ENCODE peak calls at places on chromosomes 7 and 10, in six cellular contexts. R is lung, X is erythroblast, F is D341Med, Y is mammary epithelial cell, O is ELR. W is an unnamed sample.

GRCh38 chr10:126060232-126060935 is 164.0 kb downstream of the FANK1 start:
- DNase-seq in O (peak), R (no peak), Y (no peak), F (no peak), X (no peak), W (no peak)

GRCh38 chr7:74223711-74224510 is 14.1 kb downstream of the LAT2 start:
- DNase-seq in F (no peak), X (no peak), R (no peak), O (no peak), Y (no peak), W (no peak)

GRCh38 chr7:118949031-118949430 is 724.5 kb downstream of the ANKRD7 start:
- DNase-seq in F (no peak), O (peak), X (no peak), R (no peak), Y (peak), W (no peak)

GRCh38 chr7:87154166-87154565 is 1.9 kb downstream of the DMTF1 start:
- DNase-seq in X (peak), Y (no peak), F (no peak), O (no peak), R (no peak), W (no peak)

GRCh38 chr7:13953368-13953767 is 36.1 kb downstream of the ETV1 start:
- DNase-seq in F (no peak), Y (no peak), X (no peak), O (no peak), R (no peak), W (no peak)

GRCh38 chr10:43944742-43945730 is 296.4 kb upstream of the ZNF32 start:
- DNase-seq in F (no peak), R (peak), Y (no peak), X (no peak), O (no peak), W (peak)

GRCh38 chr10:76297787-76298281 is 866.4 kb downstream of the LRMDA start:
- DNase-seq in O (no peak), F (no peak), R (no peak), X (no peak), Y (no peak), W (peak)

GRCh38 chr10:75708060-75708459 is 276.6 kb downstream of the LRMDA start:
- DNase-seq in O (no peak), R (no peak), Y (no peak), F (no peak), X (no peak), W (no peak)

GRCh38 chr7:112288301-112288700 is 81.8 kb downstream of the ZNF277 start:
- DNase-seq in R (no peak), O (no peak), F (no peak), X (no peak), Y (no peak), W (no peak)

GRCh38 chr7:149714910-149715471 is 58.4 kb downstream of the ZNF467 start:
- DNase-seq in X (no peak), O (peak), R (peak), Y (peak), F (no peak), W (peak)

GRCh38 chr10:91941426-91941825 is 17.9 kb downstream of the BTAF1 start:
- DNase-seq in Y (no peak), R (no peak), X (no peak), O (no peak), F (no peak), W (no peak)

GRCh38 chr7:85176197-85176596 is 10.7 kb downstream of the SEMA3D start:
- DNase-seq in R (no peak), F (no peak), Y (peak), X (no peak), O (peak), W (no peak)

GRCh38 chr10:130301026-130301892 is 165.1 kb downstream of the GLRX3 start:
- DNase-seq in Y (no peak), X (peak), O (no peak), F (no peak), R (peak), W (no peak)

GRCh38 chr7:131066635-131067034 is 261.0 kb upstream of the MKLN1 start:
- DNase-seq in Y (no peak), O (peak), X (no peak), R (no peak), F (no peak), W (no peak)

GRCh38 chr7:44893710-44894135 is 8.4 kb upstream of the PURB start:
- DNase-seq in X (no peak), F (no peak), R (no peak), O (no peak), Y (no peak), W (no peak)

GRCh38 chr7:96723622-96724021 is 14.0 kb upstream of the SEM1 start:
- DNase-seq in F (no peak), X (no peak), O (no peak), R (no peak), Y (peak), W (no peak)

GRCh38 chr7:137731436-137731835 is 115.3 kb downstream of the DGKI start:
- DNase-seq in Y (no peak), F (no peak), O (peak), R (no peak), X (no peak), W (no peak)

GRCh38 chr10:82737556-82737955 is 862.6 kb downstream of the NRG3 start:
- DNase-seq in X (no peak), R (no peak), F (no peak), O (no peak), Y (no peak), W (no peak)

GRCh38 chr10:43252785-43253341 is 14.0 kb downstream of the RASGEF1A start:
- DNase-seq in O (no peak), R (no peak), X (no peak), Y (no peak), F (peak), W (no peak)

GRCh38 chr10:7551891-7552731 is 114.7 kb downstream of the ITIH5 start:
- DNase-seq in F (no peak), O (no peak), R (no peak), Y (no peak), X (no peak), W (no peak)

GRCh38 chr10:97648557-97649404 is 8.3 kb downstream of the PI4K2A start:
- DNase-seq in F (no peak), Y (peak), R (no peak), O (peak), X (peak), W (no peak)

GRCh38 chr7:87919875-87920274 is 14.2 kb upstream of the ADAM22 start:
- DNase-seq in R (no peak), O (no peak), X (no peak), Y (no peak), F (no peak), W (no peak)

GRCh38 chr7:108440613-108441012 is 15.6 kb downstream of the NRCAM start:
- DNase-seq in O (no peak), F (no peak), X (no peak), R (no peak), Y (no peak), W (no peak)

GRCh38 chr10:30935078-30935477 is 96.6 kb downstream of the ZNF438 start:
- DNase-seq in F (no peak), Y (peak), X (no peak), R (no peak), O (no peak), W (no peak)

GRCh38 chr10:71920540-71921318 is 43.5 kb upstream of the CHST3 start:
- DNase-seq in X (peak), F (peak), O (peak), R (no peak), Y (peak), W (no peak)

GRCh38 chr10:58615237-58615935 is 102.7 kb downstream of the BICC1 start:
- DNase-seq in F (no peak), O (no peak), X (no peak), R (no peak), Y (no peak), W (no peak)

GRCh38 chr10:91541481-91541880 is 91.4 kb downstream of the PPP1R3C start:
- DNase-seq in O (no peak), Y (no peak), F (no peak), X (no peak), R (no peak), W (no peak)

GRCh38 chr7:54705436-54705835 is 53.6 kb downstream of the SEC61G start:
- DNase-seq in F (no peak), X (peak), Y (peak), R (no peak), O (peak), W (no peak)

GRCh38 chr7:40234666-40235065 is 99.9 kb downstream of the SUGCT start:
- DNase-seq in Y (no peak), R (no peak), O (no peak), F (no peak), X (no peak), W (no peak)

GRCh38 chr10:103765981-103766380 is 89.4 kb downstream of the SH3PXD2A start:
- DNase-seq in F (no peak), O (peak), Y (peak), R (no peak), X (peak), W (peak)

GRCh38 chr10:119465085-119465484 is 77.4 kb downstream of the RGS10 start:
- DNase-seq in R (no peak), O (no peak), F (no peak), X (no peak), Y (no peak), W (no peak)

GRCh38 chr10:130401860-130402765 is 265.9 kb downstream of the GLRX3 start:
- DNase-seq in R (no peak), O (no peak), X (no peak), Y (no peak), F (no peak), W (no peak)

GRCh38 chr10:80771902-80772555 is 234.3 kb downstream of the SH2D4B start:
- DNase-seq in O (no peak), Y (no peak), R (no peak), X (no peak), F (no peak), W (no peak)

GRCh38 chr7:152897401-152897800 is 137.8 kb downstream of the ACTR3B start:
- DNase-seq in O (no peak), X (no peak), Y (no peak), R (no peak), F (no peak), W (no peak)

GRCh38 chr7:90951986-90952648 is 312.1 kb upstream of the FZD1 start:
- DNase-seq in F (no peak), X (no peak), O (no peak), Y (no peak), R (no peak), W (no peak)

GRCh38 chr10:34112431-34112830 is 702.7 kb downstream of the PARD3 start:
- DNase-seq in F (no peak), R (no peak), O (no peak), Y (no peak), X (no peak), W (no peak)

W was measured in stomach.